ENCODE peak calls at places on chromosome 15, in eight cellular contexts. O is SK-N-SH, M is heart left ventricle, L is kidney, G is tibial artery, P is uterus, J is aorta, C is fibroblast of lung. N is an unnamed sample. For H3K4me1, the result is how much of the 10 kb centered on the place peaks cover.

GRCh38 chr15:66369773-66370651 is 13.5 kb upstream of the TIPIN start:
- DNase-seq in O (no peak), M (no peak), L (no peak), G (no peak), P (no peak), J (no peak), C (peak), N (peak)

GRCh38 chr15:74179983-74180688 is 6.6 kb downstream of the ISLR start:
- DNase-seq in O (peak), M (peak), L (peak), G (no peak), P (peak), J (no peak), C (peak), N (no peak)

GRCh38 chr15:49902791-49903481 is 216.1 kb downstream of the ATP8B4 start:
- DNase-seq in O (no peak), M (no peak), L (no peak), G (no peak), P (no peak), J (no peak), C (peak), N (no peak)

GRCh38 chr15:52657338-52657737 is 21.9 kb downstream of the ATOSA start:
- DNase-seq in O (no peak), M (no peak), L (no peak), G (no peak), P (no peak), J (no peak), C (peak), N (no peak)

GRCh38 chr15:64938192-64938591 is 26.5 kb downstream of the ANKDD1A start:
- DNase-seq in O (no peak), M (no peak), L (no peak), G (no peak), P (no peak), J (no peak), C (peak), N (no peak)

GRCh38 chr15:29196306-29196705 is 73.3 kb downstream of the NSMCE3 start:
- DNase-seq in O (peak), M (no peak), L (no peak), G (no peak), P (no peak), J (no peak), C (no peak), N (no peak)

GRCh38 chr15:82611348-82611747 is 35.8 kb downstream of the CPEB1 start:
- DNase-seq in O (no peak), M (no peak), L (no peak), G (no peak), P (no peak), J (no peak), C (no peak), N (no peak)

GRCh38 chr15:82113116-82113715 is 67.4 kb upstream of the MEX3B start:
- DNase-seq in O (no peak), M (no peak), L (no peak), G (no peak), P (no peak), J (no peak), C (peak), N (no peak)

GRCh38 chr15:86650084-86650483 is 570.4 kb downstream of the AGBL1 start:
- DNase-seq in O (no peak), M (no peak), L (no peak), G (no peak), P (no peak), J (no peak), C (peak), N (peak)

GRCh38 chr15:63244976-63245645 is 32.3 kb upstream of the APH1B start:
- DNase-seq in O (no peak), M (no peak), L (no peak), G (no peak), P (no peak), J (no peak), C (peak), N (no peak)

GRCh38 chr15:96054029-96054428 is 276.5 kb upstream of the NR2F2 start:
- DNase-seq in O (no peak), M (no peak), L (no peak), G (no peak), P (no peak), J (no peak), C (no peak), N (no peak)

GRCh38 chr15:90862964-90863721 is 5.2 kb upstream of the FURIN start:
- DNase-seq in O (no peak), M (no peak), L (no peak), G (peak), P (no peak), J (no peak), C (no peak), N (no peak)

GRCh38 chr15:25785643-25786029 is 77.5 kb downstream of the ATP10A start:
- DNase-seq in O (no peak), M (no peak), L (peak), G (no peak), P (no peak), J (no peak), C (no peak), N (no peak)

GRCh38 chr15:90915216-90915807 is 12.2 kb downstream of the MAN2A2 start:
- DNase-seq in O (no peak), M (no peak), L (peak), G (no peak), P (no peak), J (no peak), C (no peak), N (no peak)

GRCh38 chr15:84761534-84762190 is 13.3 kb downstream of the ZNF592 start:
- DNase-seq in O (peak), M (no peak), L (no peak), G (no peak), P (no peak), J (no peak), C (peak), N (no peak)

GRCh38 chr15:47987908-47988532 is 132.8 kb upstream of the SLC24A5 start:
- DNase-seq in O (peak), M (no peak), L (no peak), G (no peak), P (no peak), J (no peak), C (peak), N (peak)

GRCh38 chr15:81239190-81239589 is 42.5 kb downstream of the IL16 start:
- DNase-seq in O (no peak), M (no peak), L (no peak), G (peak), P (no peak), J (no peak), C (peak), N (no peak)

GRCh38 chr15:80953953-80954778 is 35.5 kb downstream of the MESD start:
- DNase-seq in O (no peak), M (no peak), L (no peak), G (no peak), P (no peak), J (no peak), C (no peak), N (no peak)

GRCh38 chr15:64943512-64944225 is 32.0 kb downstream of the ANKDD1A start:
- DNase-seq in O (no peak), M (no peak), L (no peak), G (no peak), P (no peak), J (no peak), C (no peak), N (no peak)

GRCh38 chr15:53251998-53252397 is 461.9 kb upstream of the ONECUT1 start:
- DNase-seq in O (no peak), M (no peak), L (no peak), G (no peak), P (no peak), J (no peak), C (no peak), N (no peak)

GRCh38 chr15:73108676-73109075 is 56.4 kb downstream of the NEO1 start:
- DNase-seq in O (no peak), M (no peak), L (no peak), G (no peak), P (no peak), J (no peak), C (no peak), N (peak)

GRCh38 chr15:72813345-72814004 is 29.9 kb upstream of the ADPGK start:
- DNase-seq in O (no peak), M (no peak), L (no peak), G (no peak), P (no peak), J (no peak), C (no peak), N (no peak)

GRCh38 chr15:63157891-63158431 is 684 bp upstream of the RPS27L start:
- DNase-seq in O (peak), M (no peak), L (no peak), G (peak), P (peak), J (peak), C (peak), N (peak)

GRCh38 chr15:68499620-68500312 is 67.8 kb upstream of the ITGA11 start:
- DNase-seq in O (no peak), M (no peak), L (no peak), G (no peak), P (no peak), J (no peak), C (peak), N (no peak)

DNA sequence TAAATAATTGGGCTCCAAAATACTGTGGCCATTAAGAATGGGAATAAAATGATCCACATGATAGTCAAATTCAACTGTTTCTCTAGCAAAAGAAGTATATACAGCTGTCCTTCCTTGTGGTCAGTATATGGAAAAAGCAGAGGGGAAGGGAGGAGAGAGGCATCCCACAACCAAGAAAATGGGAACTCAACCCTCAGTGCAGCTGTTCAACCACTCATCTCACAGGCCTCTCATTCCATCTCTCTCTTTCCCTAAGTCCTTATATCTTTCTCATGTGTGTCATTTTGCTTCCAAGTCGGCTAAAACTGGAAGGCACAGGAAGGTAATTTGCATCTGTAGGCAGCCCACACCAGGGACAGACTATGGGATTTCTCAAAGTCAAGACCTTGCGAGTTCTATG is 27.5 kb downstream of the AVEN start:
- DNase-seq in O (no peak), M (no peak), L (no peak), G (no peak), P (no peak), J (no peak), C (peak), N (no peak)
- H3K4me1 ChIP-seq in O (under half), M (under half), L (under half), G (under half), P (under half), J (under half), C (under half), N (under half)

DNA sequence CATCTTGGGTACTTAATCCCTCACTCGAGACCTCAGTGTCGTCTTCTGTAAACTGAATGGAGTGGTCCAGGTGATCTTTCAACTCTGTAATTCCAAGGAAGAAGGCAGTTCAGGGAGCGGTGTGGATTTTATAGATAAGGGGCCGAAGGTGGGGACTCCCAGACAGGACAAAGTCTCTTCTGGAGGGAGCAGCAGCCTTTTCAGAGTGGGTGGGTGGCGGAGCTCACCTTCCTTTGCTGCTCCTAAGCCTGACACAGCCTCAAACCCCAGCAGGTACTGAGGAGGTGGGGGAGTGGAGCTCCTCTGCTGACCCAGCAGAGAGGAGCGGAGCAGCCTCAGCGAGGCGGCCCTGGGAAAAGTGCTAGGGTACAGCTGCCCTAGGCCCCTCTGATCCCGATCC is 72.1 kb downstream of the SLC30A4 start:
- DNase-seq in O (no peak), M (no peak), L (no peak), G (no peak), P (no peak), J (no peak), C (no peak), N (peak)
- H3K4me3 ChIP-seq in O (no peak), M (no peak), L (no peak), G (no peak), P (no peak), J (no peak), C (no peak), N (peak)

GRCh38 chr15:58233341-58233740 is 95.2 kb downstream of the AQP9 start:
- DNase-seq in O (no peak), M (no peak), L (no peak), G (no peak), P (no peak), J (no peak), C (no peak), N (no peak)

GRCh38 chr15:58229297-58229768 is 91.2 kb downstream of the AQP9 start:
- DNase-seq in O (no peak), M (no peak), L (no peak), G (no peak), P (no peak), J (no peak), C (peak), N (no peak)

GRCh38 chr15:58228708-58229107 is 90.5 kb downstream of the AQP9 start:
- DNase-seq in O (no peak), M (no peak), L (no peak), G (no peak), P (no peak), J (no peak), C (peak), N (no peak)

GRCh38 chr15:58235961-58236360 is 97.8 kb downstream of the AQP9 start:
- DNase-seq in O (no peak), M (no peak), L (no peak), G (no peak), P (no peak), J (no peak), C (no peak), N (no peak)

DNA sequence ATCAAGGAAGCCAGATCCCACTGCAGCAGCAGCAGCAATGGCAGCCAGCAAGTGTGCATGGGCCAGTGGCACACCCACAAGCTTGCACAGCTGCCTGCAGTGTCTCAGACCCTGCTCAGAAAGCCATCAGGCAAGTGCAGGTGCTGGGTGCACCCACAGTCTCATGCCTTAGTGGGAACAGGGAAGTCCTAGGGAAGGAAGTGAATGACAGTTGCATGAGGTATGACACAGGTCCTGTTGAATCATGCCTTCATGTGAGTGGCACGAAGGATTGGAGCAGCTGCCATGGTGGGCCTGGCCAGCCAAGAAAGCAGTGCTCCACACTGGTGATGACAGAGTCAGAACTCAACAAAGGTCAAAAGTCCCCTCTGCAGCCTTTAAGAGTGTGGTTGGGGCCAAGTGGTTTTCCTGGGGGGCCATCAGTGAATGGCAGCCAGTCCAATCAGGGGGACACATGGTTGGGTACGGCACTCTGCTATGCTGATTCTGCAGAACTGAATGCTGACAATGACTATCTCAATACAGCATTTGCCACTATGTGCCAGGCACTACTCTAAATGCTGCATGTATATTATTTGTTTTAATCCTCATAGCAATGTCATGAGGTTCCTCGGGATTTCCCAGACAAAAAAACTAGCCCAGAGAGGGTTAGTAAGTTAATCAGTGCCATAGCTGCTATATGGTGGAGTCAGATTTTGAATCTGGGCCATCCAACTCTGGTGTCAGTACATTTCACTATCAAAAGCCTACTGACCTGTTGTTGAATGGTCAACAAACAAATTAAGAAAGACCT is 94.3 kb downstream of the AQP9 start:
- DNase-seq in O (no peak), M (no peak), L (no peak), G (no peak), P (no peak), J (no peak), C (no peak), N (no peak)
- H3K27ac ChIP-seq in O (no peak), M (no peak), L (no peak), G (no peak), P (no peak), J (no peak), C (no peak), N (no peak)

GRCh38 chr15:100766225-100767001 is 113.2 kb upstream of the ALDH1A3 start:
- DNase-seq in O (peak), M (no peak), L (no peak), G (no peak), P (no peak), J (no peak), C (no peak), N (no peak)
- H3K4me1 ChIP-seq in O (under half), M (under half), L (under half), G (under half), P (under half), J (under half), C (under half), N (under half)

DNA sequence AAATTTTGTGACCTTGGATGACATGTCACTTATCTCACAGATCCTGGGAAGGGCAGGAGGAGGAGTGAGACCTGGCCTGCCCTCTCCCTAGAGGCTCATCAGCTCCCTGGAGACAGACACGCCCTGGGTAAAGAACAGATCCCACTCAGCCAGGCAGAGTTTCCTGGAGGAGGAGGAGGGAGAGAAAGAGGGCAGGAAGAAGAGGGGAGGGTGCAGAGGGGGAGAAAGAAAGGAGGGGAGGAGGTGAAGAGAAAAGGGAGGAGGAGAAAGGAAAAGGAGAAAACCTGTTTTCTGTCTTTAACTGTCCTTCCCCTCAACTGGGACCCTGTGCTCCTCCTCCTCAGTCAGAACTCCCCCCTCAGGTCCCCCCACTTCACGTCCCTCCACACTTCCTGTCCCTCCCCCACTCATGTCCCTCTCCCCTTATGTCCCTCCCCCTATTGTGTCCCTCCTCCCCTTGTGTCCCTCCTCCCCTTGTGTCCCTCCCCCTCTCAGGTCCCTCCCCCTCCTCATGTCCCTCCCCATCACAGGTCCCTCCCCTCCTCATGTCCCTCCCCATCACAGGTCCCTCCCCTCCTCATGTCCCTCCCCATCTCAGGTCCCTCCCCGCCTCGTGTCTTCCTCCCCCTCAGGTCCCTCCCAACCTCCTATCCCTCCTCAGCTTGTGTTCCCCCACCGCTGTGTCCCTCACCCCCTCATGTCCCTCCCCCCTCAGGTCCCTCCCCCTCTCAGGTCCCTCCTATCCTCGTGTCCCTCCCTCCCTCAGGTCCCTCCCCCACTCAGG is 52.3 kb upstream of the CGNL1 start:
- DNase-seq in O (peak), M (no peak), L (peak), G (no peak), P (no peak), J (no peak), C (peak), N (peak)
- H3K4me3 ChIP-seq in O (no peak), M (no peak), L (no peak), G (no peak), P (no peak), J (no peak), C (no peak), N (no peak)

GRCh38 chr15:69921626-69922624 is 175.8 kb downstream of the TLE3 start:
- DNase-seq in O (no peak), M (no peak), L (no peak), G (no peak), P (no peak), J (no peak), C (no peak), N (no peak)
- H3K27ac ChIP-seq in O (no peak), M (no peak), L (no peak), G (no peak), P (no peak), J (no peak), C (no peak), N (no peak)